ENCODE peak calls at places on chromosome 19, in eight cellular contexts. Q is heart right ventricle, L is body of pancreas, N is hepatocyte, P is endodermal cell, M is HCT116, C is left lung, A is breast epithelium. Y is an unnamed sample. For H3K4me1, the result is how much of the 10 kb centered on the place peaks cover.

GRCh38 chr19:16373539-16373938 is 48.9 kb downstream of the KLF2 start:
- DNase-seq in C (peak), P (no peak), N (no peak), M (no peak), Q (no peak), A (no peak), L (no peak), Y (peak)

GRCh38 chr19:42028304-42029216 is 34.5 kb upstream of the ATP1A3 start:
- DNase-seq in P (peak), L (no peak), N (no peak), A (no peak), Q (no peak), C (no peak), M (peak), Y (peak)

GRCh38 chr19:50870417-50871089 is 2.7 kb upstream of the KLK2 start:
- DNase-seq in Q (no peak), A (no peak), N (no peak), P (peak), C (peak), L (peak), M (no peak), Y (peak)

GRCh38 chr19:8305798-8306197 is 2.4 kb downstream of the CD320 start:
- DNase-seq in A (peak), C (peak), M (no peak), Q (no peak), L (peak), P (no peak), N (no peak), Y (no peak)

GRCh38 chr19:35609881-35610353 is 2.6 kb upstream of the HAUS5 start:
- DNase-seq in C (no peak), N (no peak), L (no peak), Q (no peak), M (no peak), A (no peak), P (no peak), Y (no peak)

GRCh38 chr19:45515807-45516401 is 8.6 kb downstream of the VASP start:
- DNase-seq in Q (no peak), C (peak), N (no peak), L (no peak), M (no peak), A (no peak), P (no peak), Y (no peak)

GRCh38 chr19:9075064-9075964 is 11.5 kb upstream of the OR1M1 start:
- DNase-seq in Q (peak), N (peak), P (peak), C (peak), A (peak), L (peak), M (peak), Y (peak)

GRCh38 chr19:13104848-13105646 is 2.4 kb upstream of the LYL1 start:
- DNase-seq in C (peak), P (no peak), N (no peak), A (no peak), M (no peak), Q (no peak), L (no peak), Y (no peak)

GRCh38 chr19:51365211-51366049 is 758 bp downstream of the ETFB start:
- DNase-seq in C (no peak), A (no peak), M (no peak), Q (no peak), P (peak), L (peak), N (peak), Y (peak)

GRCh38 chr19:55075366-55075998 is at the start of gene EPS8L1:
- DNase-seq in A (peak), M (no peak), L (peak), P (peak), Q (no peak), N (peak), C (peak), Y (no peak)

GRCh38 chr19:31783592-31783991 is 434.4 kb upstream of the TSHZ3 start:
- DNase-seq in P (no peak), L (no peak), M (no peak), Q (no peak), N (no peak), A (no peak), C (peak), Y (no peak)

GRCh38 chr19:5397804-5398692 is 57.2 kb upstream of the ZNRF4 start:
- DNase-seq in P (peak), C (no peak), Q (no peak), M (no peak), L (no peak), A (no peak), N (peak), Y (no peak)

GRCh38 chr19:1055028-1055425 is 11.9 kb upstream of the ARHGAP45 start:
- DNase-seq in Q (no peak), L (no peak), N (no peak), P (no peak), A (no peak), C (peak), M (no peak), Y (no peak)

GRCh38 chr19:32318884-32319520 is 26.4 kb upstream of the ZNF507 start:
- DNase-seq in N (peak), M (peak), P (peak), C (no peak), L (no peak), Q (no peak), A (no peak), Y (peak)

GRCh38 chr19:55379161-55379560 is 2.5 kb downstream of the TMEM190 start:
- DNase-seq in Q (no peak), P (no peak), N (no peak), M (no peak), A (no peak), C (no peak), L (no peak), Y (no peak)

GRCh38 chr19:47110521-47111080 is 3.0 kb downstream of the ZC3H4 start:
- DNase-seq in A (no peak), C (peak), Q (no peak), P (no peak), M (no peak), N (no peak), L (no peak), Y (no peak)

GRCh38 chr19:34275705-34276104 is 21.4 kb downstream of the GARRE1 start:
- DNase-seq in A (no peak), C (no peak), M (no peak), Q (no peak), N (no peak), P (no peak), L (no peak), Y (no peak)

GRCh38 chr19:55370305-55370988 is at the start of gene IL11:
- DNase-seq in C (no peak), A (no peak), Q (no peak), P (peak), N (peak), M (no peak), L (no peak), Y (no peak)

GRCh38 chr19:31314156-31314555 is 35.1 kb downstream of the TSHZ3 start:
- DNase-seq in M (no peak), A (no peak), L (no peak), Q (no peak), C (no peak), N (no peak), P (no peak), Y (no peak)

GRCh38 chr19:58516964-58517833 is 2.4 kb downstream of the ZBTB45 start:
- DNase-seq in L (no peak), N (no peak), A (no peak), C (peak), P (no peak), Q (no peak), M (no peak), Y (no peak)

GRCh38 chr19:58401825-58402433 is 6.5 kb downstream of the RNF225 start:
- DNase-seq in L (no peak), N (no peak), C (no peak), M (no peak), Q (no peak), P (no peak), A (peak), Y (no peak)

GRCh38 chr19:19997656-19998268 is 41.5 kb downstream of the ZNF682 start:
- DNase-seq in P (peak), Q (peak), N (no peak), A (peak), L (peak), M (no peak), C (no peak), Y (peak)

GRCh38 chr19:3274245-3275067 is 50.0 kb downstream of the CELF5 start:
- DNase-seq in L (no peak), C (no peak), P (no peak), M (no peak), A (no peak), N (no peak), Q (no peak), Y (no peak)

GRCh38 chr19:3276341-3276799 is 51.9 kb downstream of the CELF5 start:
- DNase-seq in Q (no peak), M (peak), P (peak), C (no peak), L (peak), N (peak), A (no peak), Y (peak)

GRCh38 chr19:3277649-3278048 is 53.2 kb downstream of the CELF5 start:
- DNase-seq in P (no peak), M (no peak), C (no peak), A (no peak), L (no peak), Q (no peak), N (no peak), Y (no peak)

GRCh38 chr19:3275068-3275582 is 50.7 kb downstream of the CELF5 start:
- DNase-seq in Q (no peak), L (peak), A (no peak), M (peak), N (no peak), C (no peak), P (no peak), Y (peak)

GRCh38 chr19:3275583-3276340 is 51.3 kb downstream of the CELF5 start:
- DNase-seq in L (peak), N (peak), P (peak), Q (peak), M (peak), A (peak), C (peak), Y (peak)
- H3K4me3 ChIP-seq in L (no peak), N (no peak), P (peak), Q (peak), M (peak), A (peak), C (peak), Y (peak)

GRCh38 chr19:4342421-4343055 is 824 bp upstream of the MPND start:
- DNase-seq in P (peak), A (peak), L (peak), N (peak), C (peak), Q (peak), M (peak), Y (peak)
- H3K27ac ChIP-seq in P (peak), A (peak), L (peak), N (peak), C (peak), Q (peak), M (peak), Y (peak)

DNA sequence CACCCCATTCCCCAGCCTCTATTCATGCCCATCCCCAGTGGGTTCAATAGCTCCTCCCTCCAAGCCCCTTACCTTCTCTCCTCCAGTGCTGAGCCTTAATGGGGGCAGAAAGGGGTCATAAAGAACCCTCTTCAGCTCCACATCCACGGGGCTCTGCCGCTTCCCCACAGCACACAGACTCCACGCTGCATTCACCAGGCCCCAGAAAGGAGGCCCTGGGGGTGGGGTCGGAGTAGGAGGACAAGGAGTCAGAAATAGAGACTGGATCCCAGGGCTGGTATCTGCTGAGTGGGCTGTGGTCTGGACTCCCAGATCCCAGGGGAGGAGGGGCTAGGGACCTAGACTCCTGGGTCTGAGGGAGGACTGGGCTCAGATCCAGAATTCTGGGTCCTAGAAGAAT is 1.6 kb downstream of the CA11 start:
- DNase-seq in A (no peak), M (no peak), Q (no peak), C (no peak), P (no peak), L (no peak), N (no peak), Y (no peak)
- H3K4me1 ChIP-seq in A (under half), M (under half), Q (under half), C (under half), P (under half), L (under half), N (under half), Y (under half)

GRCh38 chr19:18097993-18098890 is 664 bp downstream of the MAST3 start:
- DNase-seq in P (no peak), A (no peak), L (no peak), N (no peak), C (no peak), Q (no peak), M (no peak), Y (no peak)
- H3K4me3 ChIP-seq in P (peak), A (peak), L (peak), N (no peak), C (peak), Q (peak), M (peak), Y (peak)

DNA sequence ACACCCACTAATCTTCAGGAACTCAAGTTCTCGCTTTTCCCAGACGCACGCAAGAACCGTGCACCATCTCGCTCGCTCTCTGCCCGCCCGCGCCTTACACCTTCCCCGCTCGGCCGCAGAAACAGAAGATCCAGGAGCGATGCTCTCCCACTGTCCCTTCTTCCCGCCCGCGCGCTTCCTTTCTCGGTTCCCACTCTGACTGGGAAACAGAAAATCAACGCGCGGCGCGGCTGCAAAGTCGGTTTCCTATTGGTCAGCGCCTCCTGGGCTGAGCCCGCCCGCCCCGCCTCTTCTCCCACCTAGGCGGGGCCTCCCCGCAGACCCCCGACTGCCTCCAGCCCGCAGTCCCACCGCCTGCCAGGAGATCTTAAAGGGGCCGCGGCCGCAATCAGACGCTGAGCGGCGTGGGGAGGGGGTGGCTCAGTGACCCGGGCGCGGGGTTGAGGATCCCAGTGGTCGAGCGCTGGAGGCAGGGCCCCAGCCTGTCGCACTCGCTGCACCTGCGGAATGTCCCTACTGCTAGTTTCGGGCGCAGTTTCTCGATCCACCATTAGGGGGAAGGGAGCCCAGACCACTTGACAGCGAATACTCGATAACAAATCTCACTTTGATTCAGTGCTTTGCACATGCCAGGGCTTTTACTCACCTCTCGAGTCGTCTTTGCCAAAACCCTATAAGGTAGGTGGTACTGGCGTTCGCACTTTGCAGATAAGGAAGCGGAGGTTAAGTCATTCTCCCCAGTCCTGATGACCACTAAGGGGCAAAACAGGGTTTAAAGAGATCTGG is 700 bp upstream of the SLC25A23 start:
- DNase-seq in M (peak), A (peak), P (peak), Q (peak), L (peak), N (peak), C (peak), Y (peak)
- H3K27ac ChIP-seq in M (peak), A (peak), P (peak), Q (peak), L (peak), N (peak), C (peak), Y (no peak)

DNA sequence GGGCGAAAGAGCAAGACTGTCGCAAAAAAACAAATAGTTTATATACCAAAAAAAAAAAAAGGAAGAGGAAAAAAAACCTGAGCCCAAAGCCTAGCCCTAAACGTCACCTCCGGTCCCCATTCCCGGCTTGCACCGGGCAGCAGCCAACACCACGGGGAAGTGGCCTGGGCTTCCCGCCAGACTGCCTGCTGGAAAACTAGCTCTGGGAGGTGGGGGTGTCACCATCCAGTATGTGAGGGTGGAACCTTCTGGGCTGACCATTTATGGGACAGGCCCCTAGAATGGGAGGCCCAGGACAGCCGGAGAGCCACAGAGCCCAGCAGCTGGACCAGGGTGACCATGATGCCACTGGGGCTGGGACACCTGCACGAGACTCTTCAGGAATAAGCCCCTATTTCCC is 37.3 kb downstream of the IL12RB1 start:
- DNase-seq in A (peak), L (peak), M (no peak), N (no peak), Q (peak), C (peak), P (no peak), Y (peak)
- H3K4me1 ChIP-seq in A (under half), L (under half), M (under half), N (under half), Q (half or more), C (under half), P (under half), Y (under half)

GRCh38 chr19:37007587-37008220 is 70.5 kb upstream of the ZNF420 start:
- DNase-seq in N (no peak), P (no peak), A (peak), L (peak), M (no peak), C (peak), Q (peak), Y (peak)
- H3K4me3 ChIP-seq in N (no peak), P (no peak), A (peak), L (no peak), M (no peak), C (peak), Q (peak), Y (peak)

DNA sequence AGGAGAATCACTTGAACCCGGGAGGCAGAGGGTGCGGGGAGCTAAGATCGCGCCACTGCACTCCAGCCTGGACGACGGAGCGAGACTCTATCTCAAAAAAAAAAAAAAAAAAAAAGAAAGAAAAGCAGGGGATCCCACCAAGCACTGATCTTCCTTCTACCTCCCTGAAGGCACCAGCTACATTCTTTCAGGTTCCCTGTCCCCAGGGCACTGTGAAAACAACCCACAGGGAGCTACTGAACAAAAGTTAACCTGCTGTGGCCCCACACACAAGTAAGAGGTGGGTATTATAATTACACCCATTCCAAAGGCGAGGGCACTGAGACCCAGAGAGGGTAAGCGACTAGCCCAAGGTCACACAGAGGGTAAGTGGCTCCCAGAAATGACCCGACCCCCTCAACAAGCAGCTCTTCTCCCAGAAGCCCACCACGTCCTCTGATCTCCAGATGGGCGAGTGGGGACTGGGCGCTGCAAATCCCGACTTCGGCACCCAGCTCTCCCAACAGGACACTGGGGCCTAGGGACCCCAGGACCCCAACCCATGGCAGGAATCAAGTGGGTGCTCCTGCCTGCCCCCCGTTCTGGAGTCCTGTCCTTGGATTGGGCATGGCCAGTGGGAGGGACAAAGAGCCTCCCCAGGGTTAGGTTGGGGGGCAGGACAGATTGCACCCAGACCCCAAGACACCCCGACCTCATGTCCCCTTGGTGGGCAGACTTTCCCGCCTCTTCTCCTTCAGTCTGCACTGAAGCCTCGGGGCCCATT is 2.4 kb downstream of the LMNB2 start:
- DNase-seq in C (no peak), M (no peak), N (no peak), P (no peak), L (no peak), A (no peak), Q (no peak), Y (no peak)
- H3K27ac ChIP-seq in C (no peak), M (peak), N (no peak), P (no peak), L (no peak), A (no peak), Q (no peak), Y (no peak)

GRCh38 chr19:30091856-30092255 is 149.8 kb downstream of the URI1 start:
- DNase-seq in C (no peak), Q (no peak), L (no peak), M (no peak), P (no peak), A (no peak), N (no peak), Y (no peak)
- H3K4me1 ChIP-seq in C (under half), Q (under half), L (under half), M (under half), P (under half), A (under half), N (under half), Y (under half)

Y was measured in testis.